ENCODE peak calls at places on chromosomes 12 and 14, in eight cellular contexts. H is breast epithelium; D is amniotic stem cell; W is A549; T is CD8-positive, alpha-beta memory T cell; U is activated CD8-positive, alpha-beta memory T cell treated with anti-CD3 and anti-CD28 coated beads for 4 hours; E is endodermal cell; S is A673. N is an unnamed sample.

GRCh38 chr12:45235087-45236025 is 19.5 kb downstream of the ANO6 start:
- DNase-seq in H (peak; percentile 77), D (no peak), W (peak; percentile 69), T (no peak), U (no peak), E (peak; percentile 90), S (peak; percentile 49), N (no peak)

GRCh38 chr12:116135209-116135930 is 142.1 kb downstream of the MED13L start:
- DNase-seq in H (no peak), D (no peak), W (peak; percentile 57), T (no peak), U (no peak), E (no peak), S (peak; percentile 68), N (no peak)

GRCh38 chr14:24162083-24162482 is 1.0 kb downstream of the IRF9 start:
- DNase-seq in H (no peak), D (no peak), W (no peak), T (no peak), U (no peak), E (no peak), S (no peak), N (no peak)

GRCh38 chr14:49982082-49982481 is 89.2 kb downstream of the ARF6 start:
- DNase-seq in H (no peak), D (no peak), W (no peak), T (no peak), U (no peak), E (no peak), S (no peak), N (no peak)

GRCh38 chr12:113071427-113072112 is 15.0 kb downstream of the DTX1 start:
- DNase-seq in H (no peak), D (no peak), W (no peak), T (no peak), U (no peak), E (peak; percentile 63), S (no peak), N (no peak)

GRCh38 chr14:106141242-106142220 is 615.1 kb downstream of the TMEM121 start:
- DNase-seq in H (no peak), D (no peak), W (peak; percentile 28), T (peak; percentile 31), U (no peak), E (no peak), S (peak; percentile 13), N (no peak)

GRCh38 chr12:131220007-131220685 is 266.4 kb downstream of the ADGRD1 start:
- DNase-seq in H (no peak), D (no peak), W (no peak), T (no peak), U (no peak), E (no peak), S (no peak), N (no peak)

GRCh38 chr12:94706250-94706661 is 55.9 kb upstream of the TMCC3 start:
- DNase-seq in H (no peak), D (no peak), W (no peak), T (no peak), U (no peak), E (no peak), S (no peak), N (no peak)

GRCh38 chr12:57151741-57152407 is 4.5 kb upstream of the LRP1-AS start:
- DNase-seq in H (peak; percentile 44), D (peak; percentile 54), W (no peak), T (no peak), U (no peak), E (no peak), S (no peak), N (no peak)

GRCh38 chr12:38370311-38370710 is 53.7 kb downstream of the ALG10B start:
- DNase-seq in H (no peak), D (no peak), W (no peak), T (no peak), U (no peak), E (no peak), S (no peak), N (no peak)

GRCh38 chr14:77458249-77458950 is 507 bp downstream of the AHSA1 start:
- DNase-seq in H (no peak), D (no peak), W (peak; percentile 18), T (peak; percentile 24), U (peak; percentile 4), E (peak; percentile 81), S (peak; percentile 26), N (no peak)

GRCh38 chr12:58412466-58412865 is 471.1 kb downstream of the ATP23 start:
- DNase-seq in H (no peak), D (no peak), W (no peak), T (no peak), U (no peak), E (peak; percentile 46), S (no peak), N (no peak)

GRCh38 chr12:105596731-105597130 is 266.2 kb downstream of the C12orf75 start:
- DNase-seq in H (no peak), D (no peak), W (no peak), T (no peak), U (no peak), E (peak; percentile 22), S (no peak), N (no peak)

GRCh38 chr12:13234045-13234641 is 37.6 kb downstream of the EMP1 start:
- DNase-seq in H (peak; percentile 29), D (peak; percentile 65), W (peak; percentile 72), T (peak; percentile 14), U (no peak), E (peak; percentile 91), S (peak; percentile 75), N (no peak)

GRCh38 chr14:24432259-24433131 is 2.7 kb downstream of the KHNYN start:
- DNase-seq in H (no peak), D (no peak), W (no peak), T (no peak), U (no peak), E (no peak), S (no peak), N (no peak)

GRCh38 chr12:89708793-89709156 is at the start of gene ATP2B1:
- DNase-seq in H (peak; percentile 82), D (peak; percentile 76), W (peak; percentile 88), T (peak; percentile 87), U (peak; percentile 59), E (peak; percentile 95), S (peak; percentile 91), N (no peak)

GRCh38 chr12:126248871-126249403 is 1183.7 kb downstream of the AACS start:
- DNase-seq in H (no peak), D (no peak), W (no peak), T (no peak), U (no peak), E (no peak), S (no peak), N (no peak)

GRCh38 chr14:39442293-39442692 is 10.1 kb upstream of the FBXO33 start:
- DNase-seq in H (no peak), D (no peak), W (no peak), T (no peak), U (no peak), E (no peak), S (no peak), N (no peak)

GRCh38 chr14:104288272-104288671 is 149.9 kb downstream of the KIF26A start:
- DNase-seq in H (no peak), D (no peak), W (no peak), T (no peak), U (no peak), E (peak; percentile 41), S (no peak), N (no peak)

GRCh38 chr12:4908694-4909396 is 860 bp upstream of the KCNA1 start:
- DNase-seq in H (no peak), D (no peak), W (no peak), T (no peak), U (no peak), E (peak; percentile 98), S (peak; percentile 67), N (no peak)

GRCh38 chr12:27505124-27505523 is 18.9 kb upstream of the PPFIBP1 start:
- DNase-seq in H (no peak), D (peak; percentile 39), W (no peak), T (no peak), U (no peak), E (no peak), S (no peak), N (no peak)

GRCh38 chr12:103901518-103902173 is 28.6 kb upstream of the HSP90B1 start:
- DNase-seq in H (no peak), D (no peak), W (no peak), T (peak; percentile 79), U (no peak), E (no peak), S (no peak), N (no peak)

GRCh38 chr12:51904951-51905471 is 2.3 kb upstream of the ACVRL1 start:
- DNase-seq in H (no peak), D (no peak), W (no peak), T (no peak), U (no peak), E (no peak), S (no peak), N (no peak)

GRCh38 chr12:121423253-121423652 is 23.3 kb downstream of the RNF34 start:
- DNase-seq in H (no peak), D (no peak), W (no peak), T (no peak), U (no peak), E (no peak), S (no peak), N (no peak)

GRCh38 chr12:63079791-63080395 is 71.1 kb downstream of the AVPR1A start:
- DNase-seq in H (no peak), D (no peak), W (no peak), T (no peak), U (no peak), E (no peak), S (no peak), N (no peak)

GRCh38 chr12:73274972-73275371 is 1002.8 kb downstream of the TRHDE start:
- DNase-seq in H (no peak), D (no peak), W (no peak), T (no peak), U (no peak), E (no peak), S (peak; percentile 3), N (no peak)

GRCh38 chr14:44149597-44149996 is 357.5 kb downstream of the FSCB start:
- DNase-seq in H (no peak), D (no peak), W (peak; percentile 52), T (no peak), U (no peak), E (peak; percentile 92), S (peak; percentile 72), N (no peak)

GRCh38 chr12:93483151-93483807 is 16.0 kb downstream of the MRPL42 start:
- DNase-seq in H (no peak), D (no peak), W (no peak), T (no peak), U (no peak), E (no peak), S (no peak), N (no peak)

GRCh38 chr12:110862331-110862730 is 15.5 kb downstream of the CCDC63 start:
- DNase-seq in H (no peak), D (no peak), W (no peak), T (no peak), U (no peak), E (no peak), S (no peak), N (no peak)

GRCh38 chr12:125704803-125705202 is 639.6 kb downstream of the AACS start:
- DNase-seq in H (no peak), D (no peak), W (no peak), T (no peak), U (no peak), E (no peak), S (no peak), N (no peak)

GRCh38 chr12:45409966-45410365 is 194.1 kb downstream of the ANO6 start:
- DNase-seq in H (no peak), D (peak; percentile 78), W (no peak), T (no peak), U (no peak), E (no peak), S (no peak), N (no peak)

GRCh38 chr12:116604883-116605641 is 45.9 kb downstream of the MAP1LC3B2 start:
- DNase-seq in H (no peak), D (no peak), W (no peak), T (no peak), U (no peak), E (no peak), S (no peak), N (no peak)

GRCh38 chr12:45725631-45726593 is 3.6 kb upstream of the ARID2 start:
- DNase-seq in H (no peak), D (no peak), W (peak; percentile 53), T (peak; percentile 65), U (no peak), E (peak; percentile 54), S (peak; percentile 66), N (peak; percentile 10)

GRCh38 chr12:113174461-113175384 is 10.6 kb downstream of the DDX54 start:
- DNase-seq in H (peak; percentile 43), D (peak; percentile 13), W (peak; percentile 68), T (peak; percentile 68), U (peak; percentile 57), E (peak; percentile 97), S (peak; percentile 71), N (no peak)

N was measured in SIG-M5.